ENCODE peak calls at places on chromosomes 1 and 21, in nine cellular contexts. Z is activated CD8-positive, alpha-beta memory T cell treated with anti-CD3 and anti-CD28 coated beads, Interleukin-2, amount 10 ng/mL, durations not matched to agents 7 days and 5 days; P is NCI-H345; I is OCI-LY7; W is HCEC 1CT; M is GM13976; A is fibroblast of pulmonary artery; S is endothelial cell of umbilical vein; O is Caco-2. X is an unnamed sample.

GRCh38 chr1:115190766-115191165 is 101.5 kb upstream of the TSPAN2 start:
- DNase-seq in Z (no peak), P (no peak), I (no peak), W (peak), M (no peak), A (no peak), S (no peak), O (no peak), X (no peak)

GRCh38 chr1:165369255-165369848 is 12.8 kb upstream of the LMX1A start:
- DNase-seq in Z (peak), P (peak), I (peak), W (peak), M (peak), A (peak), S (peak), O (peak), X (peak)

GRCh38 chr1:1058921-1059493 is 15.1 kb downstream of the RNF223 start:
- DNase-seq in Z (peak), P (peak), I (no peak), W (peak), M (no peak), A (no peak), S (peak), O (peak), X (no peak)

GRCh38 chr1:7941437-7941793 is 776 bp upstream of the TNFRSF9 start:
- DNase-seq in Z (no peak), P (no peak), I (no peak), W (peak), M (no peak), A (no peak), S (no peak), O (no peak), X (no peak)

GRCh38 chr1:16434501-16434900 is 2.7 kb downstream of the SPATA21 start:
- DNase-seq in Z (no peak), P (no peak), I (no peak), W (no peak), M (no peak), A (peak), S (no peak), O (no peak), X (no peak)

GRCh38 chr1:28180310-28181305 is 4.1 kb upstream of the PTAFR start:
- DNase-seq in Z (no peak), P (no peak), I (no peak), W (no peak), M (no peak), A (no peak), S (peak), O (no peak), X (no peak)

GRCh38 chr1:114756949-114757454 is 782 bp downstream of the CSDE1 start:
- DNase-seq in Z (no peak), P (peak), I (no peak), W (peak), M (no peak), A (peak), S (no peak), O (peak), X (no peak)

GRCh38 chr1:36008546-36009197 is 75.2 kb upstream of the TEKT2 start:
- DNase-seq in Z (no peak), P (no peak), I (no peak), W (peak), M (no peak), A (peak), S (peak), O (no peak), X (no peak)

GRCh38 chr21:15445327-15445726 is 284.5 kb upstream of the USP25 start:
- DNase-seq in Z (no peak), P (no peak), I (no peak), W (no peak), M (peak), A (no peak), S (no peak), O (no peak), X (no peak)

GRCh38 chr21:39004776-39005605 is 178.3 kb downstream of the PSMG1 start:
- DNase-seq in Z (no peak), P (peak), I (peak), W (no peak), M (no peak), A (peak), S (peak), O (no peak), X (no peak)

GRCh38 chr1:179809506-179810366 is 66.6 kb downstream of the FAM163A start:
- DNase-seq in Z (peak), P (peak), I (peak), W (peak), M (peak), A (peak), S (peak), O (peak), X (peak)

GRCh38 chr1:8880068-8880676 is 1.7 kb upstream of the ENO1 start:
- DNase-seq in Z (peak), P (peak), I (peak), W (peak), M (peak), A (peak), S (peak), O (peak), X (no peak)

GRCh38 chr1:201282931-201283829 is at the start of gene PKP1:
- DNase-seq in Z (no peak), P (no peak), I (no peak), W (no peak), M (no peak), A (no peak), S (no peak), O (peak), X (no peak)

GRCh38 chr1:12524266-12524665 is 93.7 kb downstream of the DHRS3 start:
- DNase-seq in Z (no peak), P (no peak), I (no peak), W (no peak), M (no peak), A (no peak), S (no peak), O (no peak), X (no peak)

GRCh38 chr1:27137022-27137542 is 17.8 kb downstream of the SLC9A1 start:
- DNase-seq in Z (peak), P (peak), I (peak), W (no peak), M (peak), A (no peak), S (no peak), O (no peak), X (peak)

GRCh38 chr1:106868828-106869227 is 187.6 kb upstream of the PRMT6 start:
- DNase-seq in Z (no peak), P (no peak), I (no peak), W (no peak), M (no peak), A (no peak), S (no peak), O (no peak), X (no peak)

GRCh38 chr1:31445951-31446350 is 32.9 kb downstream of the SERINC2 start:
- DNase-seq in Z (no peak), P (no peak), I (no peak), W (no peak), M (no peak), A (no peak), S (no peak), O (no peak), X (no peak)

GRCh38 chr1:29972664-29973063 is 736.3 kb downstream of the PTPRU start:
- DNase-seq in Z (no peak), P (no peak), I (no peak), W (no peak), M (no peak), A (no peak), S (no peak), O (no peak), X (no peak)

GRCh38 chr1:229271448-229272120 is 673 bp downstream of the RAB4A start:
- DNase-seq in Z (peak), P (peak), I (peak), W (peak), M (no peak), A (no peak), S (peak), O (no peak), X (no peak)

GRCh38 chr1:93702102-93702827 is 20.6 kb upstream of the BCAR3 start:
- DNase-seq in Z (no peak), P (no peak), I (no peak), W (no peak), M (peak), A (no peak), S (no peak), O (no peak), X (no peak)

GRCh38 chr1:35544976-35545375 is 12.2 kb downstream of the KIAA0319L start:
- DNase-seq in Z (peak), P (peak), I (peak), W (peak), M (peak), A (peak), S (no peak), O (peak), X (no peak)

GRCh38 chr1:95323117-95323516 is 89.1 kb downstream of the RWDD3 start:
- DNase-seq in Z (no peak), P (no peak), I (no peak), W (no peak), M (no peak), A (peak), S (peak), O (no peak), X (no peak)

GRCh38 chr1:37449936-37450335 is 24.4 kb upstream of the ZC3H12A start:
- DNase-seq in Z (peak), P (no peak), I (peak), W (no peak), M (no peak), A (no peak), S (no peak), O (no peak), X (no peak)

GRCh38 chr1:226482975-226483660 is 65.4 kb upstream of the STUM start:
- DNase-seq in Z (no peak), P (no peak), I (no peak), W (no peak), M (no peak), A (no peak), S (no peak), O (no peak), X (no peak)

GRCh38 chr1:214280386-214281029 is 451 bp upstream of the SMYD2 start:
- DNase-seq in Z (no peak), P (peak), I (peak), W (peak), M (peak), A (peak), S (peak), O (peak), X (no peak)

GRCh38 chr1:46065405-46065804 is 67.0 kb downstream of the PIK3R3 start:
- DNase-seq in Z (no peak), P (no peak), I (peak), W (no peak), M (no peak), A (no peak), S (no peak), O (no peak), X (no peak)

GRCh38 chr1:214192825-214193643 is 87.9 kb upstream of the SMYD2 start:
- DNase-seq in Z (no peak), P (no peak), I (no peak), W (no peak), M (no peak), A (no peak), S (no peak), O (no peak), X (no peak)

GRCh38 chr1:151823175-151823574 is 8.4 kb downstream of the RORC start:
- DNase-seq in Z (no peak), P (no peak), I (no peak), W (no peak), M (no peak), A (no peak), S (no peak), O (no peak), X (no peak)

GRCh38 chr1:109425902-109426277 is 358 bp downstream of the PSMA5 start:
- DNase-seq in Z (peak), P (peak), I (peak), W (peak), M (no peak), A (peak), S (no peak), O (peak), X (no peak)

GRCh38 chr1:209012443-209013196 is 570.9 kb upstream of the CAMK1G start:
- DNase-seq in Z (no peak), P (peak), I (no peak), W (no peak), M (no peak), A (no peak), S (no peak), O (no peak), X (no peak)

GRCh38 chr21:46423546-46424061 is 35.1 kb upstream of the DIP2A start:
- DNase-seq in Z (no peak), P (no peak), I (peak), W (no peak), M (no peak), A (no peak), S (no peak), O (no peak), X (no peak)

GRCh38 chr1:160971618-160972056 is 17.0 kb upstream of the ITLN2 start:
- DNase-seq in Z (no peak), P (no peak), I (no peak), W (no peak), M (no peak), A (no peak), S (no peak), O (no peak), X (no peak)

GRCh38 chr1:186620951-186621350 is 59.3 kb downstream of the PTGS2 start:
- DNase-seq in Z (peak), P (no peak), I (no peak), W (peak), M (no peak), A (peak), S (no peak), O (no peak), X (no peak)

GRCh38 chr21:14846619-14847018 is 218.2 kb downstream of the NRIP1 start:
- DNase-seq in Z (no peak), P (no peak), I (no peak), W (no peak), M (no peak), A (no peak), S (no peak), O (no peak), X (no peak)

GRCh38 chr1:200139661-200140250 is 112.2 kb downstream of the NR5A2 start:
- DNase-seq in Z (no peak), P (peak), I (peak), W (peak), M (peak), A (peak), S (peak), O (peak), X (no peak)

GRCh38 chr1:110084226-110085078 is 14.0 kb upstream of the ALX3 start:
- DNase-seq in Z (peak), P (no peak), I (no peak), W (no peak), M (peak), A (peak), S (peak), O (peak), X (peak)

GRCh38 chr21:29504751-29505321 is 206.1 kb downstream of the BACH1 start:
- DNase-seq in Z (no peak), P (no peak), I (no peak), W (no peak), M (no peak), A (peak), S (no peak), O (no peak), X (no peak)

GRCh38 chr1:119767486-119767885 is 1.2 kb downstream of the HMGCS2 start:
- DNase-seq in Z (no peak), P (peak), I (no peak), W (no peak), M (no peak), A (no peak), S (no peak), O (no peak), X (no peak)

GRCh38 chr1:54289061-54289938 is 89.3 kb downstream of the MRPL37 start:
- DNase-seq in Z (no peak), P (no peak), I (no peak), W (no peak), M (no peak), A (no peak), S (no peak), O (no peak), X (no peak)

GRCh38 chr1:203478231-203478630 is 2.6 kb downstream of the PRELP start:
- DNase-seq in Z (no peak), P (no peak), I (no peak), W (no peak), M (no peak), A (no peak), S (no peak), O (no peak), X (no peak)